ENCODE peak calls at places on chromosomes 6 and 20, in ten cellular contexts. D is A673; K is EH; H is NCI-H2081; W is skeletal muscle cell; S is iris pigment epithelial cell; P is stimulated activated CD8-positive, alpha-beta memory T cell treated with anti-CD3 and anti-CD28 coated beads, Interleukin-4, amount 100 ng/mL, for 24 hours; Z is NAMALWA; I is stimulated activated effector memory CD8-positive, alpha-beta T cell treated with anti-CD3 and anti-CD28 coated beads, Interleukin-12 subunit alpha, Interleukin-12 subunit beta, amount 100 ng/mL, for 72 hours; M is NCI-H2171. Y is an unnamed sample.
A peak's percentile ranks its signal among the peaks of the same experiment; 100 is the strongest.

GRCh38 chr6:83958250-83958685 is 75.3 kb upstream of the MRAP2 start:
- DNase-seq in D (no peak), K (peak; percentile 63), H (no peak), W (no peak), S (peak; percentile 38), P (no peak), Z (no peak), I (no peak), M (no peak), Y (peak; percentile 6)

GRCh38 chr20:36728986-36729385 is 16.9 kb downstream of the NDRG3 start:
- DNase-seq in D (peak; percentile 23), K (peak; percentile 28), H (no peak), W (no peak), S (peak; percentile 50), P (no peak), Z (peak; percentile 33), I (no peak), M (no peak), Y (no peak)

GRCh38 chr6:121521164-121521555 is 85.7 kb downstream of the GJA1 start:
- DNase-seq in D (no peak), K (peak; percentile 75), H (no peak), W (no peak), S (no peak), P (no peak), Z (no peak), I (no peak), M (no peak), Y (no peak)

GRCh38 chr6:1499798-1500197 is 109.9 kb upstream of the FOXC1 start:
- DNase-seq in D (no peak), K (no peak), H (no peak), W (no peak), S (no peak), P (no peak), Z (no peak), I (no peak), M (no peak), Y (no peak)

GRCh38 chr6:107235521-107235920 is 120.2 kb upstream of the BEND3 start:
- DNase-seq in D (no peak), K (peak; percentile 31), H (no peak), W (no peak), S (peak; percentile 39), P (no peak), Z (no peak), I (no peak), M (no peak), Y (peak; percentile 66)

GRCh38 chr6:33075568-33076405 is at the start of gene HLA-DPB1:
- DNase-seq in D (peak; percentile 50), K (peak; percentile 68), H (peak; percentile 20), W (no peak), S (peak; percentile 74), P (no peak), Z (peak; percentile 96), I (peak; percentile 70), M (no peak), Y (peak; percentile 68)

GRCh38 chr20:32516985-32517873 is 67.9 kb downstream of the NOL4L start:
- DNase-seq in D (no peak), K (peak; percentile 56), H (no peak), W (no peak), S (no peak), P (no peak), Z (no peak), I (no peak), M (no peak), Y (no peak)

GRCh38 chr6:20370393-20370792 is 31.3 kb upstream of the E2F3 start:
- DNase-seq in D (no peak), K (no peak), H (no peak), W (no peak), S (no peak), P (no peak), Z (no peak), I (no peak), M (no peak), Y (no peak)

GRCh38 chr6:152160346-152160745 is 352.9 kb downstream of the ESR1 start:
- DNase-seq in D (no peak), K (no peak), H (no peak), W (no peak), S (no peak), P (no peak), Z (peak; percentile 7), I (no peak), M (no peak), Y (no peak)

GRCh38 chr20:51187318-51187717 is 164.4 kb upstream of the KCNG1 start:
- DNase-seq in D (no peak), K (no peak), H (peak; percentile 8), W (no peak), S (no peak), P (no peak), Z (no peak), I (no peak), M (no peak), Y (no peak)

GRCh38 chr20:8790442-8791074 is 278.3 kb upstream of the PLCB4 start:
- DNase-seq in D (peak; percentile 62), K (peak; percentile 64), H (peak; percentile 68), W (no peak), S (peak; percentile 55), P (no peak), Z (peak; percentile 55), I (no peak), M (peak; percentile 36), Y (peak; percentile 62)

GRCh38 chr6:133408543-133408942 is 167.4 kb downstream of the EYA4 start:
- DNase-seq in D (no peak), K (no peak), H (no peak), W (no peak), S (peak; percentile 22), P (no peak), Z (no peak), I (no peak), M (no peak), Y (peak; percentile 6)

GRCh38 chr20:60637801-60638200 is 614.3 kb upstream of the CDH4 start:
- DNase-seq in D (no peak), K (no peak), H (no peak), W (no peak), S (no peak), P (no peak), Z (no peak), I (no peak), M (no peak), Y (no peak)

GRCh38 chr6:30769088-30769852 is 24.9 kb upstream of the IER3 start:
- DNase-seq in D (peak; percentile 75), K (peak; percentile 97), H (no peak), W (peak; percentile 87), S (peak; percentile 98), P (peak; percentile 75), Z (no peak), I (peak; percentile 84), M (no peak), Y (peak; percentile 94)

GRCh38 chr20:4244700-4245485 is 229.5 kb upstream of the RNF24 start:
- DNase-seq in D (no peak), K (peak; percentile 16), H (no peak), W (no peak), S (no peak), P (no peak), Z (no peak), I (no peak), M (no peak), Y (peak; percentile 29)

GRCh38 chr6:15962449-15962764 is 166.5 kb upstream of the MYLIP start:
- DNase-seq in D (peak; percentile 71), K (peak; percentile 93), H (no peak), W (peak; percentile 72), S (peak; percentile 91), P (no peak), Z (no peak), I (peak; percentile 60), M (no peak), Y (peak; percentile 73)

GRCh38 chr6:127775371-127775770 is 125.5 kb downstream of the THEMIS start:
- DNase-seq in D (no peak), K (peak; percentile 77), H (no peak), W (no peak), S (no peak), P (no peak), Z (no peak), I (no peak), M (no peak), Y (no peak)

GRCh38 chr6:26305097-26305841 is 59.7 kb upstream of the BTN3A2 start:
- DNase-seq in D (peak; percentile 80), K (peak; percentile 83), H (no peak), W (no peak), S (peak; percentile 90), P (no peak), Z (peak; percentile 87), I (peak; percentile 69), M (peak; percentile 6), Y (peak; percentile 87)

GRCh38 chr20:57374931-57375651 is 16.1 kb upstream of the RBM38 start:
- DNase-seq in D (no peak), K (no peak), H (no peak), W (no peak), S (no peak), P (no peak), Z (no peak), I (no peak), M (no peak), Y (no peak)

GRCh38 chr20:46324960-46325703 is 16.8 kb upstream of the CDH22 start:
- DNase-seq in D (peak; percentile 52), K (peak; percentile 34), H (peak; percentile 16), W (no peak), S (peak; percentile 45), P (no peak), Z (peak; percentile 52), I (no peak), M (no peak), Y (peak; percentile 34)

GRCh38 chr20:16620961-16621360 is 47.7 kb upstream of the KIF16B start:
- DNase-seq in D (no peak), K (no peak), H (no peak), W (no peak), S (no peak), P (no peak), Z (no peak), I (no peak), M (no peak), Y (no peak)

GRCh38 chr6:20978176-20978614 is 443.9 kb downstream of the CDKAL1 start:
- DNase-seq in D (peak; percentile 10), K (peak; percentile 52), H (no peak), W (peak; percentile 34), S (peak; percentile 78), P (no peak), Z (peak; percentile 5), I (peak; percentile 55), M (no peak), Y (peak; percentile 95)

GRCh38 chr6:166757226-166758135 is 130.4 kb upstream of the RPS6KA2 start:
- DNase-seq in D (no peak), K (peak; percentile 23), H (no peak), W (peak; percentile 28), S (peak; percentile 41), P (no peak), Z (peak; percentile 15), I (no peak), M (peak; percentile 9), Y (peak; percentile 54)

GRCh38 chr6:32168807-32169206 is 4.4 kb downstream of the EGFL8 start:
- DNase-seq in D (no peak), K (peak; percentile 46), H (no peak), W (no peak), S (peak; percentile 35), P (no peak), Z (no peak), I (no peak), M (no peak), Y (peak; percentile 56)

GRCh38 chr20:63594043-63594561 is 20.1 kb upstream of the HELZ2 start:
- DNase-seq in D (no peak), K (peak; percentile 53), H (no peak), W (no peak), S (no peak), P (no peak), Z (no peak), I (no peak), M (no peak), Y (peak; percentile 94)

GRCh38 chr6:36822506-36823269 is 16.6 kb downstream of the CPNE5 start:
- DNase-seq in D (no peak), K (no peak), H (no peak), W (no peak), S (no peak), P (no peak), Z (no peak), I (no peak), M (no peak), Y (peak; percentile 53)

GRCh38 chr6:137389150-137389664 is 105.0 kb downstream of the OLIG3 start:
- DNase-seq in D (peak; percentile 9), K (no peak), H (no peak), W (peak; percentile 13), S (peak; percentile 92), P (peak; percentile 61), Z (peak; percentile 34), I (peak; percentile 83), M (no peak), Y (peak; percentile 12)

GRCh38 chr20:20782747-20783146 is 70.3 kb upstream of the RALGAPA2 start:
- DNase-seq in D (no peak), K (no peak), H (no peak), W (no peak), S (no peak), P (no peak), Z (no peak), I (no peak), M (no peak), Y (no peak)